ENCODE peak calls at places on chromosome 5, in six cellular contexts. One of them, this sample, is unnamed. For H3K9me3 and H3K36me3, the result is how much of the 10 kb centered on the place peaks cover.

GRCh38 chr5:158857376-158857775 is 242.3 kb downstream of the EBF1 start:
- DNase-seq in uterus: no peak
- DNase-seq in aorta: no peak
- DNase-seq in cardiac muscle cell: no peak
- DNase-seq in left lung: no peak
- DNase-seq in mucosa of descending colon: no peak
- DNase-seq in this sample: no peak

GRCh38 chr5:59103303-59103702 is 520.4 kb downstream of the RAB3C start:
- DNase-seq in mucosa of descending colon: no peak
- DNase-seq in cardiac muscle cell: no peak
- DNase-seq in aorta: no peak
- DNase-seq in uterus: no peak
- DNase-seq in left lung: no peak
- DNase-seq in this sample: no peak

GRCh38 chr5:167315762-167316161 is 975.7 kb upstream of the WWC1 start:
- DNase-seq in left lung: no peak
- DNase-seq in aorta: no peak
- DNase-seq in uterus: no peak
- DNase-seq in mucosa of descending colon: no peak
- DNase-seq in cardiac muscle cell: no peak
- DNase-seq in this sample: no peak

GRCh38 chr5:177112589-177113220 is 20.9 kb upstream of the NSD1 start:
- DNase-seq in aorta: no peak
- DNase-seq in uterus: no peak
- DNase-seq in left lung: peak
- DNase-seq in mucosa of descending colon: no peak
- DNase-seq in cardiac muscle cell: no peak
- DNase-seq in this sample: no peak

GRCh38 chr5:148855249-148856008 is 29.0 kb downstream of the ADRB2 start:
- DNase-seq in aorta: no peak
- DNase-seq in uterus: no peak
- DNase-seq in mucosa of descending colon: no peak
- DNase-seq in left lung: no peak
- DNase-seq in cardiac muscle cell: no peak
- DNase-seq in this sample: no peak

GRCh38 chr5:180375955-180376354 is 22.8 kb upstream of the GFPT2 start:
- DNase-seq in aorta: no peak
- DNase-seq in uterus: no peak
- DNase-seq in cardiac muscle cell: no peak
- DNase-seq in left lung: no peak
- DNase-seq in mucosa of descending colon: no peak
- DNase-seq in this sample: no peak

GRCh38 chr5:148990817-148991216 is 72.0 kb downstream of the SH3TC2 start:
- DNase-seq in mucosa of descending colon: no peak
- DNase-seq in left lung: no peak
- DNase-seq in cardiac muscle cell: no peak
- DNase-seq in aorta: no peak
- DNase-seq in uterus: no peak
- DNase-seq in this sample: no peak

GRCh38 chr5:170603578-170604565 is 100.1 kb downstream of the KCNIP1 start:
- DNase-seq in cardiac muscle cell: peak
- DNase-seq in uterus: peak
- DNase-seq in left lung: no peak
- DNase-seq in mucosa of descending colon: no peak
- DNase-seq in aorta: peak
- DNase-seq in this sample: no peak

GRCh38 chr5:54807421-54807820 is 178.0 kb downstream of the ESM1 start:
- DNase-seq in mucosa of descending colon: no peak
- DNase-seq in aorta: no peak
- DNase-seq in left lung: no peak
- DNase-seq in uterus: no peak
- DNase-seq in cardiac muscle cell: peak
- DNase-seq in this sample: no peak

GRCh38 chr5:20556364-20556763 is 568.4 kb upstream of the CDH18 start:
- DNase-seq in left lung: no peak
- DNase-seq in uterus: no peak
- DNase-seq in aorta: no peak
- DNase-seq in cardiac muscle cell: peak
- DNase-seq in mucosa of descending colon: no peak
- DNase-seq in this sample: no peak

GRCh38 chr5:171413153-171413910 is 6.1 kb upstream of the FGF18 start:
- DNase-seq in mucosa of descending colon: no peak
- DNase-seq in uterus: no peak
- DNase-seq in left lung: no peak
- DNase-seq in aorta: no peak
- DNase-seq in cardiac muscle cell: no peak
- DNase-seq in this sample: no peak

GRCh38 chr5:56327810-56328209 is 94.7 kb upstream of the ANKRD55 start:
- DNase-seq in cardiac muscle cell: no peak
- DNase-seq in aorta: no peak
- DNase-seq in left lung: no peak
- DNase-seq in mucosa of descending colon: no peak
- DNase-seq in uterus: no peak
- DNase-seq in this sample: peak

GRCh38 chr5:100800552-100800951 is 102.5 kb downstream of the ST8SIA4 start:
- DNase-seq in mucosa of descending colon: no peak
- DNase-seq in cardiac muscle cell: no peak
- DNase-seq in left lung: no peak
- DNase-seq in aorta: no peak
- DNase-seq in uterus: no peak
- DNase-seq in this sample: no peak

GRCh38 chr5:176866913-176867312 is 32.2 kb downstream of the HK3 start:
- DNase-seq in uterus: no peak
- DNase-seq in mucosa of descending colon: no peak
- DNase-seq in cardiac muscle cell: peak
- DNase-seq in aorta: no peak
- DNase-seq in left lung: peak
- DNase-seq in this sample: no peak

GRCh38 chr5:108739906-108740305 is 7.8 kb upstream of the FER start:
- DNase-seq in mucosa of descending colon: no peak
- DNase-seq in left lung: no peak
- DNase-seq in cardiac muscle cell: no peak
- DNase-seq in aorta: no peak
- DNase-seq in uterus: no peak
- DNase-seq in this sample: no peak

GRCh38 chr5:138789771-138790242 is 36.6 kb downstream of the CTNNA1 start:
- DNase-seq in mucosa of descending colon: no peak
- DNase-seq in left lung: no peak
- DNase-seq in aorta: no peak
- DNase-seq in cardiac muscle cell: peak
- DNase-seq in uterus: no peak
- DNase-seq in this sample: no peak

GRCh38 chr5:99169309-99169708 is 240.5 kb upstream of the CHD1 start:
- DNase-seq in left lung: no peak
- DNase-seq in mucosa of descending colon: no peak
- DNase-seq in aorta: no peak
- DNase-seq in cardiac muscle cell: peak
- DNase-seq in uterus: no peak
- DNase-seq in this sample: no peak

GRCh38 chr5:65742565-65743231 is 20.7 kb downstream of the NLN start:
- DNase-seq in mucosa of descending colon: no peak
- DNase-seq in cardiac muscle cell: peak
- DNase-seq in aorta: no peak
- DNase-seq in uterus: no peak
- DNase-seq in left lung: no peak
- DNase-seq in this sample: no peak

GRCh38 chr5:38595149-38595725 is 38.8 kb upstream of the LIFR start:
- DNase-seq in aorta: no peak
- DNase-seq in cardiac muscle cell: peak
- DNase-seq in left lung: no peak
- DNase-seq in uterus: no peak
- DNase-seq in mucosa of descending colon: no peak
- DNase-seq in this sample: no peak

GRCh38 chr5:103669615-103670014 is 107.0 kb upstream of the NUDT12 start:
- DNase-seq in aorta: no peak
- DNase-seq in left lung: no peak
- DNase-seq in cardiac muscle cell: no peak
- DNase-seq in mucosa of descending colon: no peak
- DNase-seq in uterus: no peak
- DNase-seq in this sample: no peak

GRCh38 chr5:179495906-179496455 is 54.4 kb upstream of the RUFY1 start:
- DNase-seq in aorta: peak
- DNase-seq in uterus: no peak
- DNase-seq in cardiac muscle cell: no peak
- DNase-seq in left lung: no peak
- DNase-seq in mucosa of descending colon: no peak
- DNase-seq in this sample: no peak

GRCh38 chr5:148912714-148913398 is 86.4 kb downstream of the ADRB2 start:
- DNase-seq in cardiac muscle cell: peak
- DNase-seq in mucosa of descending colon: no peak
- DNase-seq in uterus: no peak
- DNase-seq in aorta: no peak
- DNase-seq in left lung: no peak
- DNase-seq in this sample: no peak

GRCh38 chr5:16625116-16625515 is 8.3 kb upstream of the RETREG1 start:
- DNase-seq in aorta: no peak
- DNase-seq in uterus: no peak
- DNase-seq in left lung: no peak
- DNase-seq in cardiac muscle cell: no peak
- DNase-seq in mucosa of descending colon: no peak
- DNase-seq in this sample: no peak

GRCh38 chr5:10370931-10371330 is 17.4 kb downstream of the MARCHF6 start:
- DNase-seq in mucosa of descending colon: no peak
- DNase-seq in uterus: no peak
- DNase-seq in aorta: no peak
- DNase-seq in left lung: no peak
- DNase-seq in cardiac muscle cell: no peak
- DNase-seq in this sample: no peak
- H3K9me3 ChIP-seq in mucosa of descending colon: under half
- H3K9me3 ChIP-seq in uterus: under half
- H3K9me3 ChIP-seq in aorta: under half
- H3K9me3 ChIP-seq in left lung: under half
- H3K9me3 ChIP-seq in cardiac muscle cell: under half
- H3K9me3 ChIP-seq in this sample: under half

GRCh38 chr5:126681970-126682369 is 81.2 kb downstream of the PHAX start:
- DNase-seq in aorta: no peak
- DNase-seq in mucosa of descending colon: no peak
- DNase-seq in uterus: no peak
- DNase-seq in cardiac muscle cell: no peak
- DNase-seq in left lung: no peak
- DNase-seq in this sample: no peak

GRCh38 chr5:126676195-126676624 is 75.5 kb downstream of the PHAX start:
- DNase-seq in cardiac muscle cell: peak
- DNase-seq in left lung: no peak
- DNase-seq in uterus: peak
- DNase-seq in aorta: no peak
- DNase-seq in mucosa of descending colon: no peak
- DNase-seq in this sample: peak

GRCh38 chr5:126683912-126684311 is 83.2 kb downstream of the PHAX start:
- DNase-seq in aorta: no peak
- DNase-seq in left lung: no peak
- DNase-seq in uterus: no peak
- DNase-seq in cardiac muscle cell: no peak
- DNase-seq in mucosa of descending colon: no peak
- DNase-seq in this sample: no peak

GRCh38 chr5:126677101-126677500 is 76.4 kb downstream of the PHAX start:
- DNase-seq in mucosa of descending colon: no peak
- DNase-seq in uterus: no peak
- DNase-seq in left lung: no peak
- DNase-seq in cardiac muscle cell: no peak
- DNase-seq in aorta: no peak
- DNase-seq in this sample: no peak

DNA sequence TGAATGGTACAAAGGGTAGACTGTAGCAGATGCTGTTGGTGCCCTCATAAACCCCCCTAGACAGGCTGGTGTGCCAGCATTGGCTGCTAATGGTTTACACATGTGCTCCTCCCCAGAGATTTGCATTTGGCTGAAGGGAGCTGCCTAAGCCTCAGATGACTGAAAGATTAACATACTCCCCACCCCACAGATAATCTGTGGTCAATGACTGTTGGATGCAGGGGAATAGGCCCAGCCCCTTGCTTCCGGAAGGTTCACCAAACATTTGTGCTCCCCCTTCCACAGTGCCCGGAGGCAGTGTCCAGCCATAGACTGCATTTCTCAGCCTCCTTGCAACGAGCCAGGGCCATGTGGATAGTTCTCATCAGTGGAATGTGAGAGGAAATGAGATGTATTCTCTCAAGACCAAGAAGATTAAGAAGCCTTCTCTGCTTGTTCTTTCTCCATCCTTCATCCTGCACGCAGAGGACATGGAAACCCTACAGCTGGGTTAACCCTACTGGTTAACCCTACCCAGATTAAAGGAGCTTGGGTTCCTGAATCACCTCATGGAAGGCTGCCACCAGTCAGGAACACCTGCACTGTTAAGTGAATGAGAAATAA is 79.6 kb downstream of the PHAX start:
- DNase-seq in uterus: no peak
- DNase-seq in mucosa of descending colon: no peak
- DNase-seq in cardiac muscle cell: peak
- DNase-seq in aorta: no peak
- DNase-seq in left lung: no peak
- DNase-seq in this sample: no peak
- H3K4me3 ChIP-seq in uterus: no peak
- H3K4me3 ChIP-seq in mucosa of descending colon: no peak
- H3K4me3 ChIP-seq in cardiac muscle cell: no peak
- H3K4me3 ChIP-seq in aorta: no peak
- H3K4me3 ChIP-seq in left lung: no peak
- H3K4me3 ChIP-seq in this sample: no peak

DNA sequence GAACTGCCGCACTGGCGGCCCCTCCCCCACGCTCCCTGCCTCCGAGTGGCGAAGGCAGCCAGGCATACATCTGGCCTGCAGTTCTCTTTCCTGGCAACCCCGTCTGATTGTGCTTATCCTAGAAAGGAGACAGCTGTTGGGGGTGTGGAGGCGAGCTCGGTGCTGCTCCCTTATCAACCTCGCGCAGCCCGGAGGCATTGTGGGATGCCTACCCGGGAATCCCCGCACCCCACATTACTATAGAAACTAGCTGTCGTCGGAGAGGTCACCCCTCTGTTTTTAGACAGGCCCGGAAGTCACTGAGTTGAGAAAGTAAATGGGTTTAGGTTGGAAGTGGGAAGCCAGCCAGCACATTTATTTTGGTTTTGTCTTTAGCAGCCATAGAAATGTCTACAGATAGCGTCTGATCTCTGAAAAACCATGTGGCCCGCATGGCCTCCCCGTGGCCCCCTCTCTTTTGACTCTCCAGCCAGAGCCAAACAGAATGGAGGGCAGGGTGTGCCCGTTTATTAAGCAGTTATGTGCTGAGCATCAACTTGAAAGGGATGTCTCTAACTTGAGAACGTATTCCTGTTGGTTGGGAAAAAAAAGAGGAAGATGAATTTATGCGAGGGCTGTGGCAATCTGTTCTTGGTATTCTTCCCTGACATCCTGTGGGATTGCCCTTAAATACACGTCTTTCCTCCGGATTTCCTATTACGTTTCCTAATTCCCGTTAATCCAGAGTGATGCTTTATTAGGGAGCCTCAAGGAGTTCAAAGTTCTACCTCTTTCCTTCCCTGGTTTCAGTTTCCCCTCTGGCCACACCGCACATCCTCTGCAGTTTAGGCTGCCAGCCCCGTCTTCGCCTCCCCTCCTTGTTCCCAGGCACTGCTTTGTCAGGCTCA is 3.9 kb downstream of the STC2 start:
- DNase-seq in left lung: no peak
- DNase-seq in mucosa of descending colon: peak
- DNase-seq in cardiac muscle cell: peak
- DNase-seq in aorta: peak
- DNase-seq in uterus: peak
- DNase-seq in this sample: no peak
- H3K36me3 ChIP-seq in left lung: under half
- H3K36me3 ChIP-seq in mucosa of descending colon: under half
- H3K36me3 ChIP-seq in cardiac muscle cell: under half
- H3K36me3 ChIP-seq in aorta: under half
- H3K36me3 ChIP-seq in uterus: under half
- H3K36me3 ChIP-seq in this sample: under half

GRCh38 chr5:133369161-133369783 is 243.1 kb downstream of the FSTL4 start:
- DNase-seq in mucosa of descending colon: no peak
- DNase-seq in cardiac muscle cell: no peak
- DNase-seq in aorta: no peak
- DNase-seq in left lung: no peak
- DNase-seq in uterus: no peak
- DNase-seq in this sample: no peak
- H3K9me3 ChIP-seq in mucosa of descending colon: under half
- H3K9me3 ChIP-seq in cardiac muscle cell: under half
- H3K9me3 ChIP-seq in aorta: under half
- H3K9me3 ChIP-seq in left lung: under half
- H3K9me3 ChIP-seq in uterus: under half
- H3K9me3 ChIP-seq in this sample: under half

This sample was measured in effector memory CD4-positive, alpha-beta T cell.